ENCODE peak calls at places on chromosomes 6 and 20, in six cellular contexts. D, V, P, Y, O and T are unnamed samples.

GRCh38 chr6:11702796-11703130 is 75.8 kb downstream of the ADTRP start:
- DNase-seq in D (no peak), V (no peak), P (no peak), Y (no peak), O (no peak), T (no peak)

GRCh38 chr6:117555882-117556498 is 46.3 kb downstream of the GOPC start:
- DNase-seq in D (no peak), V (no peak), P (peak; percentile 49), Y (no peak), O (peak; percentile 42), T (peak; percentile 42)

GRCh38 chr6:5730586-5731263 is 276.0 kb downstream of the NRN1 start:
- DNase-seq in D (peak; percentile 12), V (no peak), P (no peak), Y (no peak), O (no peak), T (no peak)

GRCh38 chr20:19934792-19935491 is 82.2 kb upstream of the NAA20 start:
- DNase-seq in D (peak; percentile 50), V (peak; percentile 61), P (no peak), Y (no peak), O (no peak), T (no peak)

GRCh38 chr20:20184149-20184548 is 131.8 kb downstream of the CFAP61 start:
- DNase-seq in D (no peak), V (no peak), P (no peak), Y (no peak), O (no peak), T (no peak)

GRCh38 chr6:137217801-137218472 is 1.2 kb downstream of the IFNGR1 start:
- DNase-seq in D (no peak), V (no peak), P (no peak), Y (no peak), O (no peak), T (no peak)

GRCh38 chr6:31114970-31115849 is 610 bp downstream of the PSORS1C1 start:
- DNase-seq in D (peak; percentile 38), V (no peak), P (no peak), Y (no peak), O (no peak), T (no peak)

GRCh38 chr20:10006461-10006860 is 28.3 kb upstream of the ANKEF1 start:
- DNase-seq in D (no peak), V (no peak), P (no peak), Y (no peak), O (no peak), T (no peak)

GRCh38 chr6:105346052-105346451 is 56.8 kb downstream of the PREP start:
- DNase-seq in D (peak; percentile 55), V (no peak), P (no peak), Y (peak; percentile 79), O (no peak), T (no peak)

GRCh38 chr6:130613176-130613575 is 214.0 kb upstream of the SMLR1 start:
- DNase-seq in D (no peak), V (no peak), P (no peak), Y (no peak), O (no peak), T (no peak)

GRCh38 chr20:44572551-44573500 is 9.6 kb upstream of the PKIG start:
- DNase-seq in D (peak; percentile 92), V (no peak), P (no peak), Y (peak; percentile 63), O (no peak), T (no peak)

GRCh38 chr20:44574372-44574771 is 8.0 kb upstream of the PKIG start:
- DNase-seq in D (no peak), V (no peak), P (no peak), Y (no peak), O (no peak), T (no peak)

GRCh38 chr20:44579313-44580090 is 2.9 kb upstream of the PKIG start:
- DNase-seq in D (no peak), V (no peak), P (no peak), Y (no peak), O (no peak), T (no peak)

GRCh38 chr20:44573501-44573869 is 8.9 kb upstream of the PKIG start:
- DNase-seq in D (no peak), V (no peak), P (no peak), Y (no peak), O (no peak), T (no peak)

GRCh38 chr20:44576297-44576696 is 6.1 kb upstream of the PKIG start:
- DNase-seq in D (no peak), V (peak; percentile 53), P (no peak), Y (no peak), O (no peak), T (no peak)
- TF ChIP-seq CTCF in D (no peak), V (peak; percentile 50), P (no peak), Y (peak; percentile 51), O (no peak), T (peak; percentile 13)

GRCh38 chr6:90631046-90631445 is 44.2 kb upstream of the MAP3K7 start:
- DNase-seq in D (no peak), V (no peak), P (no peak), Y (no peak), O (no peak), T (no peak)
- TF ChIP-seq CTCF in D (peak; percentile 15), V (no peak), P (no peak), Y (no peak), O (no peak), T (no peak)

GRCh38 chr6:12969933-12970332 is 253.4 kb downstream of the PHACTR1 start:
- DNase-seq in D (no peak), V (no peak), P (no peak), Y (no peak), O (no peak), T (no peak)
- TF ChIP-seq CTCF in D (no peak), V (no peak), P (no peak), Y (no peak), O (no peak), T (no peak)

GRCh38 chr20:4295226-4295625 is 279.9 kb upstream of the RNF24 start:
- DNase-seq in D (no peak), V (no peak), P (no peak), Y (no peak), O (no peak), T (no peak)

GRCh38 chr20:4289875-4290274 is 274.5 kb upstream of the RNF24 start:
- DNase-seq in D (no peak), V (no peak), P (no peak), Y (no peak), O (no peak), T (no peak)
- TF ChIP-seq CTCF in D (no peak), V (no peak), P (no peak), Y (peak; percentile 28), O (no peak), T (no peak)